ENCODE peak calls at places on chromosomes 12 and 14, in five cellular contexts. C is HepG2, N is HCT116, T is K562, J is GM12878. O is an unnamed sample.
A peak's percentile ranks its signal among the peaks of the same experiment; 100 is the strongest.

GRCh38 chr12:121791671-121792496 is 1.6 kb downstream of the RHOF start:
- DNase-seq in C (peak; percentile 91), N (no peak), T (no peak), J (no peak), O (no peak)

GRCh38 chr14:55535521-55536207 is 44.3 kb upstream of the KTN1 start:
- DNase-seq in C (no peak), N (no peak), T (no peak), J (no peak), O (no peak)

GRCh38 chr12:27751386-27752047 is 28.5 kb upstream of the KLHL42 start:
- DNase-seq in C (no peak), N (peak; percentile 77), T (peak; percentile 71), J (no peak), O (no peak)

GRCh38 chr12:1502441-1502785 is 92.0 kb downstream of the FBXL14 start:
- DNase-seq in C (no peak), N (no peak), T (no peak), J (no peak), O (no peak)

GRCh38 chr12:98653866-98654493 is 8.9 kb downstream of the APAF1 start:
- DNase-seq in C (peak; percentile 68), N (peak; percentile 42), T (peak; percentile 69), J (no peak), O (no peak)

GRCh38 chr12:19035552-19035951 is 94.0 kb upstream of the PLEKHA5 start:
- DNase-seq in C (no peak), N (no peak), T (no peak), J (no peak), O (no peak)

GRCh38 chr14:53547593-53547992 is 394.5 kb upstream of the DDHD1 start:
- DNase-seq in C (no peak), N (no peak), T (no peak), J (no peak), O (no peak)

GRCh38 chr14:101080922-101081593 is 177.5 kb upstream of the RTL1 start:
- DNase-seq in C (no peak), N (no peak), T (no peak), J (no peak), O (no peak)

GRCh38 chr12:102522768-102523167 is 42.4 kb upstream of the IGF1 start:
- DNase-seq in C (peak; percentile 14), N (no peak), T (peak; percentile 17), J (no peak), O (no peak)

GRCh38 chr14:71701990-71702389 is 230.2 kb upstream of the RGS6 start:
- DNase-seq in C (no peak), N (no peak), T (no peak), J (no peak), O (no peak)

GRCh38 chr12:131882804-131883520 is 11.5 kb upstream of the ULK1 start:
- DNase-seq in C (no peak), N (no peak), T (peak; percentile 30), J (no peak), O (no peak)
- TF ChIP-seq ZNF274 in C (no peak), N (no peak), T (no peak), J (no peak), O (no peak)

DNA sequence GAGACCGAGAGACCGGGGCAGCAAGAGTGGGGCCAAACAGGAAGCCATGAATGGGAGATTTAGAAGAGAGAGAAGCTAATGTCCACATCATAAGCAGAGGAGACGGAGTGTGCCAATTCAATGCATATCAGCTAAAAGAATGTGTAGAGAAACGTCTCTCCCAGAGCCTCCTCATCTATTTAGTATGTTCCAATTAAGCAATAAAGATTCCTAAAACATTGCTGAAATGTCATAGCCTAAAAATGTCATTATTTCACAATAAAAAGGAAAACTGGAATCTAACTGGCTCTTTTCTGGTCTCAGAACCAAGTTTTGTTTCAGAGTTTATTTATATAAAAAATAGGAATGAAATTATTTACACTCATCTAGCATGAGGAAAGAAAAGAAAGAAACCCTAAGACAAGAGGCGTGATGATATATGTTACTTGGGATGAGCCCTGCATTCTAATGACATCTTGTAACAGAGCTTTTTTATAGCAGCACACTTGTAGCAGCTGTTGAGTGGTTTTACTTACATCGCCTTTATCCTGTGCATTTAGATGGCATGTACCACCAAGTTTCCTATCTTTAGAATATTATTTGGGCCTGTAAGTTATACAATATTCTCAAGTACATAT is 266.3 kb upstream of the PRKD1 start:
- DNase-seq in C (no peak), N (no peak), T (no peak), J (no peak), O (no peak)
- H3K27ac ChIP-seq in C (no peak overlapping the region), N (no peak overlapping the region), T (no peak overlapping the region), J (no peak overlapping the region), O (no peak overlapping the region)

GRCh38 chr14:88870777-88871176 is 46.3 kb downstream of the TTC8 start:
- DNase-seq in C (no peak), N (no peak), T (no peak), J (no peak), O (no peak)

GRCh38 chr14:88872976-88873375 is 48.5 kb downstream of the TTC8 start:
- DNase-seq in C (no peak), N (no peak), T (no peak), J (no peak), O (no peak)

GRCh38 chr14:88866305-88866704 is 41.9 kb downstream of the TTC8 start:
- DNase-seq in C (no peak), N (no peak), T (no peak), J (no peak), O (no peak)

GRCh38 chr14:88871429-88871828 is 47.0 kb downstream of the TTC8 start:
- DNase-seq in C (no peak), N (no peak), T (no peak), J (no peak), O (no peak)

GRCh38 chr14:88868558-88869159 is 44.2 kb downstream of the TTC8 start:
- DNase-seq in C (peak; percentile 12), N (peak; percentile 24), T (peak; percentile 27), J (no peak), O (no peak)
- TF ChIP-seq ZNF274 in C (no peak), N (no peak), T (no peak), J (no peak), O (no peak)

GRCh38 chr12:236445-236844 is 22.5 kb upstream of the SLC6A12 start:
- DNase-seq in C (no peak), N (no peak), T (no peak), J (no peak), O (no peak)

GRCh38 chr12:234891-235415 is 21.0 kb upstream of the SLC6A12 start:
- DNase-seq in C (no peak), N (no peak), T (no peak), J (no peak), O (no peak)

GRCh38 chr12:238736-239398 is 23.8 kb downstream of the SLC6A13 start:
- DNase-seq in C (no peak), N (no peak), T (no peak), J (no peak), O (no peak)

GRCh38 chr12:238116-238515 is 24.2 kb upstream of the SLC6A12 start:
- DNase-seq in C (no peak), N (no peak), T (no peak), J (no peak), O (no peak)

GRCh38 chr12:237026-237815 is 23.3 kb upstream of the SLC6A12 start:
- DNase-seq in C (peak; percentile 66), N (no peak), T (no peak), J (no peak), O (no peak)
- H3K27ac ChIP-seq in C (peak overlapping the region; percentile 82), N (no peak overlapping the region), T (no peak overlapping the region), J (no peak overlapping the region), O (no peak overlapping the region)

O was measured in H1.